ENCODE peak calls at places on chromosomes 2 and 18, in four cellular contexts. F, B, K and W are unnamed samples.

GRCh38 chr18:8754995-8755955 is 49.9 kb downstream of the MTCL1 start:
- DNase-seq in B (no peak), F (no peak), K (peak), W (no peak)

GRCh38 chr18:68840554-68841263 is 42.8 kb downstream of the CCDC102B start:
- DNase-seq in F (no peak), K (peak), B (no peak), W (peak)

GRCh38 chr2:191295088-191295487 is 49.9 kb downstream of the MYO1B start:
- DNase-seq in F (no peak), B (no peak), K (no peak), W (no peak)

GRCh38 chr2:73896362-73897239 is 3.8 kb downstream of the ACTG2 start:
- DNase-seq in F (no peak), B (no peak), K (peak), W (no peak)

GRCh38 chr2:104857262-104858221 is 3.6 kb downstream of the POU3F3 start:
- DNase-seq in B (peak), F (no peak), K (no peak), W (peak)

GRCh38 chr2:110679337-110679707 is 1.5 kb upstream of the BUB1 start:
- DNase-seq in K (no peak), F (no peak), B (no peak), W (no peak)

GRCh38 chr18:45255142-45255890 is 360.0 kb upstream of the SLC14A2 start:
- DNase-seq in K (peak), B (no peak), F (no peak), W (peak)

GRCh38 chr18:48638896-48639771 is 100.3 kb downstream of the CTIF start:
- DNase-seq in K (no peak), F (no peak), B (no peak), W (no peak)

GRCh38 chr2:4415810-4416413 is 712.5 kb downstream of the DCDC2C start:
- DNase-seq in K (no peak), B (no peak), F (no peak), W (no peak)

GRCh38 chr18:69872661-69873060 is 75.0 kb downstream of the CD226 start:
- DNase-seq in F (no peak), B (no peak), K (no peak), W (no peak)

GRCh38 chr2:238290079-238290478 is 1.7 kb upstream of the PER2 start:
- DNase-seq in F (no peak), B (peak), K (no peak), W (peak)

GRCh38 chr2:3628800-3629199 is 29.2 kb upstream of the ALLC start:
- DNase-seq in F (peak), B (peak), K (no peak), W (peak)

GRCh38 chr18:980586-980985 is 75.9 kb downstream of the ADCYAP1 start:
- DNase-seq in K (no peak), F (no peak), B (no peak), W (no peak)

GRCh38 chr2:68375522-68376040 is 10.5 kb downstream of the PLEK start:
- DNase-seq in B (no peak), K (no peak), F (no peak), W (no peak)

GRCh38 chr2:174331731-174332606 is 2.8 kb upstream of the SP9 start:
- DNase-seq in B (peak), F (no peak), K (no peak), W (no peak)

GRCh38 chr2:179186126-179186525 is 78.5 kb downstream of the SESTD1 start:
- DNase-seq in F (no peak), K (peak), B (no peak), W (no peak)

GRCh38 chr2:166468124-166469024 is 25.7 kb downstream of the SCN7A start:
- DNase-seq in B (no peak), K (no peak), F (no peak), W (no peak)

GRCh38 chr2:172073518-172073917 is 11.8 kb upstream of the DLX1 start:
- DNase-seq in B (no peak), K (no peak), F (no peak), W (no peak)

GRCh38 chr2:171154348-171154747 is 6.3 kb downstream of the TLK1 start:
- DNase-seq in K (peak), B (no peak), F (no peak), W (no peak)

GRCh38 chr18:11268691-11269686 is 119.6 kb upstream of the PIEZO2 start:
- DNase-seq in B (no peak), F (no peak), K (peak), W (no peak)

GRCh38 chr2:155947069-155947468 is 385.5 kb downstream of the NR4A2 start:
- DNase-seq in F (no peak), B (no peak), K (no peak), W (no peak)

GRCh38 chr2:173239644-173240043 is 115.0 kb upstream of the CDCA7 start:
- DNase-seq in F (no peak), K (peak), B (no peak), W (no peak)

GRCh38 chr2:120715941-120716340 is 19.7 kb upstream of the GLI2 start:
- DNase-seq in B (no peak), F (no peak), K (no peak), W (no peak)

GRCh38 chr2:221211653-221212052 is 360.5 kb downstream of the EPHA4 start:
- DNase-seq in B (no peak), K (no peak), F (no peak), W (no peak)

DNA sequence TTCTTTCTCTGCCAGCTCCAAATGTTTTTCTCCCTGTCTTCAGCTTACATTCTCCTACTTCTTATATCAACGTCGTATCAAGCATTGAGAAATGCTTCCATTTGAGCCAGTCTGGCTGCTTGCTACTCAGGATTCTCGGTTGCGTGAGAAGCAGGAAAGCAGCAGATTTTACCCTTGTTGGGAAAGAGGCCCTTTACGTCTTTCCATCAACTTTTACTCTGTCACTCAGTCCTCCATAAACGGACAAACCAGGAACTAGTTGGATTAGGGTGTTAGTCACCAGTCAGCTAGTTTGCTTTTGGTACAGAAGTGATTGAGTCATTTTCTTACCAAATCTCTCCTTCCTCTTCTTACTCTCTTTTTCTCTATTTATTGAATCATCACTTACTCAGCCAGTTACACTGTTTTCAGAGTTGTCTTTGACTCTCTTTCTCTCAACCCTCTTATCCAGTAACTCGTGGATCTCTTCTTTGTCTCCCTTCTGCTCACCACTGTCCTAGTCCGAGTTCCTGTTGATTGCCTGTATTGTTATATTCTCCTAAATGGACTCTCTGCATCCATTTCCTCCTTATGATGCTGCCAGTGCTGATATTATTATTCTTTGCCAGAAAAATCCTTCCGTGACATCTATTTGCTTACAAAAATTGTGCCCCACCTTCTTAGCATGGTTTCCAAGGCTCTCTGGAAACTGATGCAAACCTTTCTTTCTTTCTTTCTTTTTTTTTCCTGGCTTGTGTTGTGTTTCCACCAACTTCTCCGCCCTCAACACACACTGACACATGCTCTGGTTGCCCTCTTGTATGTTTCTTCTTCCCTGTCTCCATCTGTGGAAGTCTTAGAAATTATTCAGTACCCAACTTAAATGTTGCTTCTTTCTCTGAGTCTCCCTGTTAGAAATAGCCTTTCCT is 61.5 kb downstream of the VRK2 start:
- DNase-seq in K (peak), B (no peak), F (no peak), W (no peak)
- H2BK15ac ChIP-seq in K (peak), B (no peak), F (no peak), W (no peak)

DNA sequence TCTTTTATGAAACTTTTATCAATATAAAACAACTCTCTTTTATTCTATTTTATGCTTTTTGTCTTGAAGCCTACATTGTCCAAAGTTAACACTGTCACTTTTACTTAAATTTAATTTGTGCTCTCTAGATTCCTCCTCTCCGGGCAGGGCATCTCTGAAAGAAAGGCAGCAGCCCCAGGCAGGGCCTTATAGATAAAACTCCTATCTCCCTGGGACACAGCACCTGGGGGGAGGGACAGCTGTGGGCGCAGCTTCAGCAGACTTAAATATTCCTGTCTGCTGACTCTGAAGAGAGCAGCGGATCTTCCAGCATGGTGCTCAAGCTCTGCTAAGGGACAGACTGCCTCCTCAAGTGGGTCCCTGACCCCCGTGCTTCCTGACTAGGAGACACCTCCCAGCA is 447.7 kb upstream of the FANCL start:
- DNase-seq in B (no peak), K (no peak), F (no peak), W (peak)
- H3K56ac ChIP-seq in B (no peak), K (no peak), F (no peak), W (no peak)

GRCh38 chr2:237217995-237218621 is 132.4 kb downstream of the COPS8 start:
- DNase-seq in K (no peak), B (peak), F (no peak), W (peak)
- H2BK15ac ChIP-seq in K (peak), B (no peak), F (peak), W (no peak)

DNA sequence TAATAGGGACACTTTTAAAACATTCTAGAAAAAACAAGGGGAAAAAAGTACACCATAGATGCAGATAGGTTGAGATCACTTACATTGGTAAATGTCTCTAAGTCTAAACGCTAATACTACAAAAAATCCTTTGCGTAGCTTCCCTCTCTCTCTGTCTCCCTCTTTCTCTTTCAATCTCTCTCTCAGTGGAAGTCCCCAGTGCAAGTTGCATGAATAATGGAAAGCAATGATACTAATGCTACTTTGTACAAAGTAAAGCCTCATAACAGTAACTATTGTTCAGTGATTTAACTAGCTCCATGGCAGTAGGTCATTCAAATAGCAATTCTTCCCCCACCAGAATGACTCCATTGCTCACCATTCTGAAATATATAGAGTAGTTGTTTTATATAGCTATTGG is 12.8 kb downstream of the MEIS1 start:
- DNase-seq in B (no peak), F (no peak), K (no peak), W (no peak)
- H3K56ac ChIP-seq in B (no peak), F (no peak), K (no peak), W (no peak)

GRCh38 chr2:39435974-39436591 is 1.0 kb downstream of the MAP4K3 start:
- DNase-seq in B (peak), F (no peak), K (peak), W (no peak)

GRCh38 chr2:39434233-39434897 is 2.7 kb downstream of the MAP4K3 start:
- DNase-seq in F (no peak), K (peak), B (no peak), W (peak)

GRCh38 chr2:39433586-39434195 is 3.4 kb downstream of the MAP4K3 start:
- DNase-seq in B (no peak), F (no peak), K (no peak), W (no peak)

GRCh38 chr2:39436592-39437521 is at the start of gene MAP4K3:
- DNase-seq in K (peak), F (peak), B (peak), W (peak)

GRCh38 chr2:39435254-39435653 is 1.8 kb downstream of the MAP4K3 start:
- DNase-seq in K (peak), B (no peak), F (no peak), W (peak)
- H2BK15ac ChIP-seq in K (peak), B (no peak), F (no peak), W (no peak)

GRCh38 chr2:187520121-187520624 is 34.1 kb downstream of the TFPI start:
- DNase-seq in B (no peak), K (no peak), F (no peak), W (no peak)
- H3K56ac ChIP-seq in B (no peak), K (no peak), F (no peak), W (peak)

GRCh38 chr2:152042636-152043615 is 55.9 kb downstream of the CACNB4 start:
- DNase-seq in F (no peak), K (no peak), B (peak), W (peak)
- H2BK15ac ChIP-seq in F (no peak), K (no peak), B (no peak), W (no peak)

GRCh38 chr2:45862843-45863242 is 211.4 kb downstream of the PRKCE start:
- DNase-seq in F (no peak), K (no peak), B (no peak), W (no peak)
- H3K56ac ChIP-seq in F (no peak), K (no peak), B (no peak), W (no peak)